ENCODE peak calls at places on chromosomes 2 and 18, in six cellular contexts. J is amniotic stem cell, R is neural crest cell, Y is A549, K is OCI-LY7, B is EL. F is an unnamed sample.

GRCh38 chr2:176283268-176283667 is 14.0 kb downstream of the MTX2 start:
- DNase-seq in K (no peak), J (no peak), R (no peak), B (peak; percentile 56), Y (no peak), F (no peak)

GRCh38 chr2:88874063-88874657 is 182.7 kb downstream of the RPIA start:
- DNase-seq in B (peak; percentile 48), J (peak; percentile 13), K (peak; percentile 72), R (peak; percentile 6), Y (peak; percentile 30), F (peak; percentile 11)

GRCh38 chr2:60438136-60438535 is 115.3 kb downstream of the BCL11A start:
- DNase-seq in J (no peak), Y (no peak), R (no peak), K (peak; percentile 41), B (no peak), F (no peak)

GRCh38 chr18:27311114-27311513 is 126.0 kb upstream of the CHST9 start:
- DNase-seq in J (no peak), B (no peak), Y (no peak), K (no peak), R (no peak), F (no peak)

GRCh38 chr2:227780981-227781630 is 32.5 kb upstream of the CCL20 start:
- DNase-seq in Y (no peak), J (no peak), R (no peak), K (no peak), B (no peak), F (no peak)

GRCh38 chr2:173667415-173667814 is 297.8 kb downstream of the SP3 start:
- DNase-seq in Y (no peak), B (no peak), J (no peak), R (no peak), K (no peak), F (no peak)

GRCh38 chr2:101630224-101630949 is 67.1 kb upstream of the MAP4K4 start:
- DNase-seq in Y (no peak), B (no peak), K (no peak), J (no peak), R (no peak), F (peak; percentile 28)

GRCh38 chr2:47654790-47655562 is 128.0 kb upstream of the MSH6 start:
- DNase-seq in R (no peak), Y (no peak), K (peak; percentile 97), B (no peak), J (no peak), F (no peak)

GRCh38 chr2:173148520-173148919 is 72.9 kb downstream of the MAP3K20 start:
- DNase-seq in J (no peak), Y (no peak), K (no peak), R (no peak), B (peak; percentile 66), F (no peak)